ENCODE peak calls at places on chromosome 20, in six cellular contexts. One of them, this sample, is unnamed.
A peak's percentile ranks its signal among the peaks of the same experiment; 100 is the strongest.

GRCh38 chr20:2874456-2874855 is 1.2 kb downstream of the PTPRA start:
- DNase-seq in IMR-90: peak; percentile 39
- DNase-seq in neuronal stem cell: no peak
- DNase-seq in H1: no peak
- DNase-seq in mesenchymal stem cell: peak; percentile 31
- DNase-seq in trophoblast cell: no peak
- DNase-seq in this sample: no peak

GRCh38 chr20:45872626-45873025 is 8.4 kb upstream of the ZSWIM1 start:
- DNase-seq in IMR-90: no peak
- DNase-seq in neuronal stem cell: no peak
- DNase-seq in H1: no peak
- DNase-seq in mesenchymal stem cell: no peak
- DNase-seq in trophoblast cell: no peak
- DNase-seq in this sample: no peak

GRCh38 chr20:44187054-44187762 is at the start of gene JPH2:
- DNase-seq in IMR-90: peak; percentile 67
- DNase-seq in neuronal stem cell: no peak
- DNase-seq in H1: no peak
- DNase-seq in mesenchymal stem cell: peak; percentile 83
- DNase-seq in trophoblast cell: peak; percentile 69
- DNase-seq in this sample: peak; percentile 68

GRCh38 chr20:47061549-47061948 is 166.9 kb downstream of the EYA2 start:
- DNase-seq in IMR-90: no peak
- DNase-seq in neuronal stem cell: no peak
- DNase-seq in H1: no peak
- DNase-seq in mesenchymal stem cell: no peak
- DNase-seq in trophoblast cell: no peak
- DNase-seq in this sample: no peak

GRCh38 chr20:61823242-61823641 is 242.4 kb downstream of the TAF4 start:
- DNase-seq in IMR-90: no peak
- DNase-seq in neuronal stem cell: no peak
- DNase-seq in H1: no peak
- DNase-seq in mesenchymal stem cell: no peak
- DNase-seq in trophoblast cell: no peak
- DNase-seq in this sample: no peak

GRCh38 chr20:63446174-63447024 is 26.1 kb downstream of the KCNQ2 start:
- DNase-seq in IMR-90: no peak
- DNase-seq in neuronal stem cell: no peak
- DNase-seq in H1: no peak
- DNase-seq in mesenchymal stem cell: no peak
- DNase-seq in trophoblast cell: no peak
- DNase-seq in this sample: no peak

GRCh38 chr20:58127731-58128130 is 100.7 kb downstream of the ANKRD60 start:
- DNase-seq in IMR-90: peak; percentile 22
- DNase-seq in neuronal stem cell: no peak
- DNase-seq in H1: no peak
- DNase-seq in mesenchymal stem cell: no peak
- DNase-seq in trophoblast cell: no peak
- DNase-seq in this sample: peak; percentile 10

GRCh38 chr20:50056951-50057403 is 56.0 kb downstream of the UBE2V1 start:
- DNase-seq in IMR-90: no peak
- DNase-seq in neuronal stem cell: no peak
- DNase-seq in H1: no peak
- DNase-seq in mesenchymal stem cell: no peak
- DNase-seq in trophoblast cell: peak; percentile 98
- DNase-seq in this sample: no peak

GRCh38 chr20:1241456-1241855 is 15.6 kb downstream of the RAD21L1 start:
- DNase-seq in IMR-90: no peak
- DNase-seq in neuronal stem cell: no peak
- DNase-seq in H1: no peak
- DNase-seq in mesenchymal stem cell: no peak
- DNase-seq in trophoblast cell: no peak
- DNase-seq in this sample: no peak

GRCh38 chr20:43909720-43910119 is 4.9 kb upstream of the TOX2 start:
- DNase-seq in IMR-90: no peak
- DNase-seq in neuronal stem cell: no peak
- DNase-seq in H1: no peak
- DNase-seq in mesenchymal stem cell: no peak
- DNase-seq in trophoblast cell: no peak
- DNase-seq in this sample: no peak

GRCh38 chr20:17612975-17613327 is 43.1 kb downstream of the DSTN start:
- DNase-seq in IMR-90: no peak
- DNase-seq in neuronal stem cell: no peak
- DNase-seq in H1: no peak
- DNase-seq in mesenchymal stem cell: no peak
- DNase-seq in trophoblast cell: no peak
- DNase-seq in this sample: no peak

GRCh38 chr20:50470249-50470858 is 39.8 kb upstream of the PTPN1 start:
- DNase-seq in IMR-90: no peak
- DNase-seq in neuronal stem cell: no peak
- DNase-seq in H1: no peak
- DNase-seq in mesenchymal stem cell: no peak
- DNase-seq in trophoblast cell: no peak
- DNase-seq in this sample: no peak

GRCh38 chr20:44412402-44413144 is 57.1 kb downstream of the HNF4A start:
- DNase-seq in IMR-90: no peak
- DNase-seq in neuronal stem cell: no peak
- DNase-seq in H1: no peak
- DNase-seq in mesenchymal stem cell: no peak
- DNase-seq in trophoblast cell: no peak
- DNase-seq in this sample: no peak

GRCh38 chr20:32206383-32207210 is 946 bp downstream of the PLAGL2 start:
- DNase-seq in IMR-90: no peak
- DNase-seq in neuronal stem cell: no peak
- DNase-seq in H1: no peak
- DNase-seq in mesenchymal stem cell: no peak
- DNase-seq in trophoblast cell: no peak
- DNase-seq in this sample: no peak

GRCh38 chr20:2692886-2693285 is 306 bp downstream of the EBF4 start:
- DNase-seq in IMR-90: no peak
- DNase-seq in neuronal stem cell: no peak
- DNase-seq in H1: no peak
- DNase-seq in mesenchymal stem cell: no peak
- DNase-seq in trophoblast cell: no peak
- DNase-seq in this sample: no peak

GRCh38 chr20:52869276-52869675 is 102.9 kb upstream of the TSHZ2 start:
- DNase-seq in IMR-90: no peak
- DNase-seq in neuronal stem cell: no peak
- DNase-seq in H1: no peak
- DNase-seq in mesenchymal stem cell: no peak
- DNase-seq in trophoblast cell: no peak
- DNase-seq in this sample: no peak

GRCh38 chr20:51016521-51016920 is 6.4 kb downstream of the KCNG1 start:
- DNase-seq in IMR-90: no peak
- DNase-seq in neuronal stem cell: no peak
- DNase-seq in H1: no peak
- DNase-seq in mesenchymal stem cell: no peak
- DNase-seq in trophoblast cell: no peak
- DNase-seq in this sample: no peak

GRCh38 chr20:50381771-50382593 is 128.2 kb upstream of the PTPN1 start:
- DNase-seq in IMR-90: no peak
- DNase-seq in neuronal stem cell: no peak
- DNase-seq in H1: no peak
- DNase-seq in mesenchymal stem cell: no peak
- DNase-seq in trophoblast cell: no peak
- DNase-seq in this sample: no peak

GRCh38 chr20:22921595-22922421 is 113.3 kb upstream of the SSTR4 start:
- DNase-seq in IMR-90: peak; percentile 8
- DNase-seq in neuronal stem cell: no peak
- DNase-seq in H1: no peak
- DNase-seq in mesenchymal stem cell: peak; percentile 91
- DNase-seq in trophoblast cell: peak; percentile 34
- DNase-seq in this sample: no peak

GRCh38 chr20:38755324-38755910 is 7.2 kb downstream of the ACTR5 start:
- DNase-seq in IMR-90: no peak
- DNase-seq in neuronal stem cell: no peak
- DNase-seq in H1: no peak
- DNase-seq in mesenchymal stem cell: no peak
- DNase-seq in trophoblast cell: no peak
- DNase-seq in this sample: no peak

GRCh38 chr20:47205577-47206123 is 150.8 kb downstream of the ZMYND8 start:
- DNase-seq in IMR-90: peak; percentile 79
- DNase-seq in neuronal stem cell: peak; percentile 9
- DNase-seq in H1: no peak
- DNase-seq in mesenchymal stem cell: peak; percentile 74
- DNase-seq in trophoblast cell: peak; percentile 51
- DNase-seq in this sample: peak; percentile 78

GRCh38 chr20:2295886-2296544 is at the start of gene TGM3:
- DNase-seq in IMR-90: no peak
- DNase-seq in neuronal stem cell: no peak
- DNase-seq in H1: no peak
- DNase-seq in mesenchymal stem cell: no peak
- DNase-seq in trophoblast cell: no peak
- DNase-seq in this sample: no peak

GRCh38 chr20:13717631-13718044 is 67.1 kb downstream of the ESF1 start:
- DNase-seq in IMR-90: no peak
- DNase-seq in neuronal stem cell: no peak
- DNase-seq in H1: no peak
- DNase-seq in mesenchymal stem cell: no peak
- DNase-seq in trophoblast cell: no peak
- DNase-seq in this sample: no peak

GRCh38 chr20:23048283-23049200 is 930 bp downstream of the THBD start:
- DNase-seq in IMR-90: peak; percentile 1
- DNase-seq in neuronal stem cell: peak; percentile 24
- DNase-seq in H1: no peak
- DNase-seq in mesenchymal stem cell: peak; percentile 49
- DNase-seq in trophoblast cell: peak; percentile 22
- DNase-seq in this sample: peak; percentile 80

GRCh38 chr20:32114305-32114960 is 4.9 kb downstream of the TM9SF4 start:
- DNase-seq in IMR-90: no peak
- DNase-seq in neuronal stem cell: no peak
- DNase-seq in H1: no peak
- DNase-seq in mesenchymal stem cell: no peak
- DNase-seq in trophoblast cell: no peak
- DNase-seq in this sample: no peak

GRCh38 chr20:10619427-10619826 is 54.4 kb downstream of the JAG1 start:
- DNase-seq in IMR-90: peak; percentile 92
- DNase-seq in neuronal stem cell: no peak
- DNase-seq in H1: no peak
- DNase-seq in mesenchymal stem cell: peak; percentile 95
- DNase-seq in trophoblast cell: no peak
- DNase-seq in this sample: no peak

GRCh38 chr20:8305449-8305978 is 173.4 kb downstream of the PLCB1 start:
- DNase-seq in IMR-90: peak; percentile 33
- DNase-seq in neuronal stem cell: peak; percentile 53
- DNase-seq in H1: peak; percentile 72
- DNase-seq in mesenchymal stem cell: peak; percentile 27
- DNase-seq in trophoblast cell: peak; percentile 62
- DNase-seq in this sample: peak; percentile 89

GRCh38 chr20:57654363-57654997 is 34.3 kb upstream of the ZBP1 start:
- DNase-seq in IMR-90: peak; percentile 55
- DNase-seq in neuronal stem cell: peak; percentile 42
- DNase-seq in H1: peak; percentile 53
- DNase-seq in mesenchymal stem cell: peak; percentile 39
- DNase-seq in trophoblast cell: peak; percentile 47
- DNase-seq in this sample: peak; percentile 76

GRCh38 chr20:57400821-57401564 is 9.8 kb downstream of the RBM38 start:
- DNase-seq in IMR-90: no peak
- DNase-seq in neuronal stem cell: no peak
- DNase-seq in H1: no peak
- DNase-seq in mesenchymal stem cell: no peak
- DNase-seq in trophoblast cell: no peak
- DNase-seq in this sample: no peak

GRCh38 chr20:42093542-42094440 is 475.6 kb upstream of the CHD6 start:
- DNase-seq in IMR-90: no peak
- DNase-seq in neuronal stem cell: no peak
- DNase-seq in H1: no peak
- DNase-seq in mesenchymal stem cell: no peak
- DNase-seq in trophoblast cell: no peak
- DNase-seq in this sample: no peak
- H3K9me3 ChIP-seq in IMR-90: peaks cover 25% of the 10 kb centered on the region
- H3K9me3 ChIP-seq in neuronal stem cell: no peaks in the 10 kb centered on the region
- H3K9me3 ChIP-seq in H1: no peaks in the 10 kb centered on the region
- H3K9me3 ChIP-seq in mesenchymal stem cell: no peaks in the 10 kb centered on the region
- H3K9me3 ChIP-seq in trophoblast cell: no peaks in the 10 kb centered on the region
- H3K9me3 ChIP-seq in this sample: no peaks in the 10 kb centered on the region

DNA sequence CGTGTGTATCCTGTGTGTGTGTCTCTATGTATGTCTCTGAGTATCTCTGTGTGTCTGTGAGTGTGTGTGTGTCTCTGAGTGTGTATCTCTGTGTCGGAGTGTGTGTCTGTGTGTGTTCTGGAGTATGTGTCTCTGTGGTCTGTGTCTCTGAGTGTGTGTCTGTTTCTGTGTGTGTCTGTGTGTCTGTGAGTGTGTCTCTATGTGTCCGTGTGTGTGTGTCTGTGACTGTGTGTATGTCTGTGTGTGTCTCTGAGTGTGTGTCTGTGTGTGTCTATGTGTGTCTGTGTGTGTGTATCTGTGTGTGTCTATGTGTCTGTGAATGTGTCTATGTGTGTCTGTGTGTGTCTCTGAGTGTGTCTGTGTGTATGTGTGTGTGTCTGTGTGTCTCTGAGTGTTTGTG is 73.4 kb downstream of the SRC start:
- DNase-seq in IMR-90: no peak
- DNase-seq in neuronal stem cell: no peak
- DNase-seq in H1: no peak
- DNase-seq in mesenchymal stem cell: no peak
- DNase-seq in trophoblast cell: no peak
- DNase-seq in this sample: no peak
- H3K4me1 ChIP-seq in IMR-90: no peaks in the 10 kb centered on the region
- H3K4me1 ChIP-seq in neuronal stem cell: peaks cover 51% of the 10 kb centered on the region
- H3K4me1 ChIP-seq in H1: peaks cover 39% of the 10 kb centered on the region
- H3K4me1 ChIP-seq in mesenchymal stem cell: peaks cover 5% of the 10 kb centered on the region
- H3K4me1 ChIP-seq in trophoblast cell: no peaks in the 10 kb centered on the region
- H3K4me1 ChIP-seq in this sample: peaks cover 7% of the 10 kb centered on the region

GRCh38 chr20:37154684-37155298 is 24.3 kb upstream of the RPN2 start:
- DNase-seq in IMR-90: no peak
- DNase-seq in neuronal stem cell: no peak
- DNase-seq in H1: no peak
- DNase-seq in mesenchymal stem cell: no peak
- DNase-seq in trophoblast cell: no peak
- DNase-seq in this sample: no peak

GRCh38 chr20:37161830-37162549 is 17.1 kb upstream of the RPN2 start:
- DNase-seq in IMR-90: no peak
- DNase-seq in neuronal stem cell: no peak
- DNase-seq in H1: no peak
- DNase-seq in mesenchymal stem cell: no peak
- DNase-seq in trophoblast cell: no peak
- DNase-seq in this sample: no peak

GRCh38 chr20:37160683-37161082 is 18.4 kb upstream of the RPN2 start:
- DNase-seq in IMR-90: no peak
- DNase-seq in neuronal stem cell: no peak
- DNase-seq in H1: no peak
- DNase-seq in mesenchymal stem cell: no peak
- DNase-seq in trophoblast cell: no peak
- DNase-seq in this sample: no peak

GRCh38 chr20:37155987-37156386 is 23.1 kb upstream of the RPN2 start:
- DNase-seq in IMR-90: no peak
- DNase-seq in neuronal stem cell: no peak
- DNase-seq in H1: no peak
- DNase-seq in mesenchymal stem cell: no peak
- DNase-seq in trophoblast cell: no peak
- DNase-seq in this sample: no peak

GRCh38 chr20:37158248-37158647 is 20.9 kb upstream of the RPN2 start:
- DNase-seq in IMR-90: no peak
- DNase-seq in neuronal stem cell: no peak
- DNase-seq in H1: no peak
- DNase-seq in mesenchymal stem cell: no peak
- DNase-seq in trophoblast cell: no peak
- DNase-seq in this sample: no peak
- H3K4ac ChIP-seq in IMR-90: no peak overlapping the region
- H3K4ac ChIP-seq in neuronal stem cell: no peak overlapping the region
- H3K4ac ChIP-seq in H1: no peak overlapping the region
- H3K4ac ChIP-seq in mesenchymal stem cell: no peak overlapping the region
- H3K4ac ChIP-seq in trophoblast cell: no peak overlapping the region
- H3K4ac ChIP-seq in this sample: no peak overlapping the region

GRCh38 chr20:56117350-56117749 is 112.0 kb upstream of the CBLN4 start:
- DNase-seq in IMR-90: no peak
- DNase-seq in neuronal stem cell: no peak
- DNase-seq in H1: no peak
- DNase-seq in mesenchymal stem cell: no peak
- DNase-seq in trophoblast cell: no peak
- DNase-seq in this sample: no peak
- H3K9me3 ChIP-seq in IMR-90: peaks cover 12% of the 10 kb centered on the region
- H3K9me3 ChIP-seq in neuronal stem cell: no peaks in the 10 kb centered on the region
- H3K9me3 ChIP-seq in H1: peaks cover 86% of the 10 kb centered on the region
- H3K9me3 ChIP-seq in mesenchymal stem cell: peaks cover 19% of the 10 kb centered on the region
- H3K9me3 ChIP-seq in trophoblast cell: peaks cover 4% of the 10 kb centered on the region
- H3K9me3 ChIP-seq in this sample: peaks cover 83% of the 10 kb centered on the region

This sample was measured in H9.